ENCODE peak calls at places on chromosomes 7 and 10, in six cellular contexts. D is stomach, J is AG04450, H is fibroblast of mammary gland, M is dorsolateral prefrontal cortex, O is upper lobe of right lung. Z is an unnamed sample.

GRCh38 chr10:44398747-44399477 is 14.0 kb upstream of the CXCL12 start:
- DNase-seq in H (no peak), M (no peak), J (no peak), O (peak), D (no peak), Z (no peak)

GRCh38 chr10:4270116-4270515 is 485.1 kb upstream of the KLF6 start:
- DNase-seq in D (no peak), M (no peak), J (no peak), O (no peak), H (peak), Z (peak)

GRCh38 chr10:61000769-61001730 is 57.1 kb upstream of the RHOBTB1 start:
- DNase-seq in J (no peak), H (peak), D (peak), O (peak), M (peak), Z (no peak)

GRCh38 chr10:73060738-73061635 is 35.7 kb downstream of the P4HA1 start:
- DNase-seq in M (no peak), H (peak), O (no peak), J (no peak), D (no peak), Z (no peak)

GRCh38 chr7:55369427-55369826 is 4.3 kb downstream of the LANCL2 start:
- DNase-seq in M (no peak), J (peak), H (peak), O (no peak), D (no peak), Z (peak)

GRCh38 chr7:154685564-154685901 is 317.4 kb downstream of the PAXIP1 start:
- DNase-seq in D (no peak), O (no peak), M (no peak), J (no peak), H (no peak), Z (no peak)

GRCh38 chr10:88702848-88703597 is 3.0 kb upstream of the LIPK start:
- DNase-seq in J (peak), O (no peak), M (no peak), D (peak), H (peak), Z (peak)

GRCh38 chr10:128047337-128047736 is 78.9 kb downstream of the MKI67 start:
- DNase-seq in D (peak), J (no peak), H (no peak), M (peak), O (peak), Z (peak)

GRCh38 chr10:98063740-98064027 is 33.3 kb upstream of the CRTAC1 start:
- DNase-seq in J (no peak), O (no peak), D (no peak), M (no peak), H (no peak), Z (no peak)

GRCh38 chr10:30420266-30420665 is 13.7 kb upstream of the MAP3K8 start:
- DNase-seq in H (no peak), M (no peak), O (no peak), J (no peak), D (no peak), Z (no peak)

GRCh38 chr10:6669269-6669859 is 89.3 kb upstream of the PRKCQ start:
- DNase-seq in H (peak), D (no peak), M (no peak), O (no peak), J (peak), Z (peak)

GRCh38 chr7:16071246-16071857 is 350.0 kb downstream of the CRPPA start:
- DNase-seq in H (peak), O (no peak), M (no peak), D (no peak), J (peak), Z (no peak)

GRCh38 chr7:100553032-100553431 is 14.0 kb downstream of the AGFG2 start:
- DNase-seq in O (no peak), M (no peak), D (no peak), J (no peak), H (no peak), Z (no peak)

GRCh38 chr10:76779821-76780281 is 857.8 kb downstream of the KCNMA1 start:
- DNase-seq in D (no peak), M (no peak), O (no peak), J (no peak), H (no peak), Z (no peak)

GRCh38 chr10:17645591-17646345 is 1.8 kb downstream of the STAM start:
- DNase-seq in M (no peak), J (no peak), D (no peak), O (no peak), H (peak), Z (no peak)

GRCh38 chr10:59176241-59177030 is at the start of gene PHYHIPL:
- DNase-seq in M (peak), D (no peak), O (peak), H (no peak), J (no peak), Z (no peak)

GRCh38 chr7:127916735-127917134 is 114.5 kb downstream of the LRRC4 start:
- DNase-seq in D (no peak), O (no peak), H (no peak), J (no peak), M (no peak), Z (no peak)

GRCh38 chr10:23516530-23516929 is 77.7 kb downstream of the OTUD1 start:
- DNase-seq in O (no peak), H (peak), J (no peak), M (no peak), D (no peak), Z (no peak)

GRCh38 chr7:91894781-91895480 is 14.4 kb upstream of the MTERF1 start:
- DNase-seq in H (no peak), D (no peak), M (no peak), J (no peak), O (no peak), Z (no peak)

GRCh38 chr7:27745064-27745583 is 5.2 kb downstream of the TAX1BP1 start:
- DNase-seq in H (peak), J (peak), M (no peak), D (no peak), O (no peak), Z (peak)

GRCh38 chr7:37659971-37660370 is 23.6 kb upstream of the GPR141 start:
- DNase-seq in M (no peak), J (no peak), D (no peak), H (no peak), O (no peak), Z (no peak)

GRCh38 chr7:80151274-80151665 is 16.6 kb downstream of the GNAI1 start:
- DNase-seq in H (peak), M (no peak), D (no peak), O (no peak), J (no peak), Z (peak)

GRCh38 chr10:91798736-91799579 is 732 bp downstream of the TNKS2 start:
- DNase-seq in D (peak), H (peak), O (peak), J (no peak), M (no peak), Z (peak)

GRCh38 chr7:133478591-133479135 is 225.8 kb downstream of the EXOC4 start:
- DNase-seq in D (no peak), H (no peak), O (no peak), M (no peak), J (no peak), Z (no peak)

GRCh38 chr10:67772894-67773511 is 65.0 kb downstream of the DNAJC12 start:
- DNase-seq in M (no peak), O (no peak), D (no peak), H (peak), J (peak), Z (no peak)

GRCh38 chr7:25856056-25856780 is 295.8 kb upstream of the NFE2L3 start:
- DNase-seq in J (no peak), D (no peak), O (no peak), H (peak), M (no peak), Z (no peak)

DNA sequence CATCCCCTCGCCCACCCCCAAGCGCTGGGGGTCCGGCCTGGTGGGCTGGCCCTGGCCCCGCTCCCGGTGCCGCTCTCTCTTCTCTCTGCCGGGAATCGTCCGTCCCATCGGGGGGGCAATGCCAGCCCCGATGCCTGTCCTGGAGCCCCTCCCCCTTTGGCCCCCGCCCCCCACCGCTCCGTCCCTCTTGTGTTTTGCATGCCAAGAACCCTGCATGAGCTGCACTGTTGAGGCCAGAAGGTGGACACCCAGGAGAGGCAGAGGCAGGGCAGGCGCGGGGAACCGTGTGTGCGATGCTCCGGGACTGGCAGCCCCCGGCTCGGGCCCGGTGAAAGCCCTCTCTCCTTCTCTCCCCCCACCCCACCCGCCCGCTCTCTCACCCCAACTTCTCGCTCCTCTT is 22.1 kb upstream of the HSPB1 start:
- DNase-seq in M (no peak), O (no peak), J (no peak), D (no peak), H (no peak), Z (no peak)
- H3K4me3 ChIP-seq in M (peak), O (no peak), J (no peak), D (no peak), H (no peak), Z (no peak)

DNA sequence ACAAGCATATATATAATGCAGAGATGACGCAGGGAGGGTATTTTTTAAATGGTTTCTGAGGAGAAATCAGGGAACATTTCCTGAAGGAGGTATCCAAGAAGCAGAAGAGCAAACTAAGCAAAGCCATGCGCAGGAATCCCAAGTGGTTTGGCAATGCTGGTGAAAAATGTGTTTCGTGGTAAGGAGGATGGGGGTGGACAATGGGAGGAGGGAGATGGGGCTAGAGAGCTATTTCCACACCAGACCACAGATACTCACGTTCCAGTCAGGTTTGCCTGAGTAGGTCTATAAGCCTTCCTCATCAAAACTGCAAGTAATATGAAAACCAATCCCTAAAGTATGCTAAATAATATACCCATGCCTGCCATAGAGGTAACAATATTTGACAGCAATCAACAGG is 223.7 kb upstream of the MKLN1 start:
- DNase-seq in D (no peak), M (no peak), O (no peak), H (peak), J (peak), Z (no peak)
- H3K4me3 ChIP-seq in D (peak), M (peak), O (peak), H (peak), J (no peak), Z (no peak)

DNA sequence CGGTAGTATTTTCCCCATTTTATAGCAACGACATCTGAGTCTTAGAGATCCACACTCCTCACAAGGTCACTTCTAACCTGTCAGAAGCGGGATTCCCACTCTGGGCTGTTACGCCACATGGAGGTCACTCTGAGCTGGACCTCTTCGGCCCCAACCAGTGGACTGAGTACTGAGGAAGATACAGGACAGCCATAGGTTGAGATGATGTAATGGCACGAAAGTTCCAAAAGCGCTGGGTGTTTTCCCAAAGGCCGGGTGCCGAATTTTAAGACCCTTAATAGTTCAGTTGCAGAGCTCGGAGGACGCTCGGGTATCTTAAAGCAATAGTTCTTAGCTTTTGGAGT is 699 bp downstream of the GHITM start:
- DNase-seq in H (peak), M (no peak), D (no peak), O (no peak), J (no peak), Z (no peak)
- H3K4me3 ChIP-seq in H (peak), M (peak), D (peak), O (peak), J (peak), Z (peak)

GRCh38 chr7:7858559-7858958 is 110.0 kb upstream of the GLCCI1 start:
- DNase-seq in D (no peak), J (no peak), M (no peak), H (no peak), O (no peak), Z (no peak)
- H3K4me3 ChIP-seq in D (no peak), J (no peak), M (no peak), H (no peak), O (no peak), Z (no peak)